ENCODE peak calls at places on chromosome 1, in ten cellular contexts. K, H, P, G, U, Y, T, D, X and B are unnamed samples.

GRCh38 chr1:244391761-244392160 is 59.9 kb downstream of the ADSS2 start:
- DNase-seq in K (no peak), H (no peak), P (no peak), G (no peak), U (no peak), Y (no peak), T (no peak), D (no peak), X (no peak), B (no peak)

GRCh38 chr1:217360510-217360909 is 270.4 kb downstream of the GPATCH2 start:
- DNase-seq in K (no peak), H (no peak), P (no peak), G (no peak), U (no peak), Y (no peak), T (no peak), D (no peak), X (no peak), B (peak)

GRCh38 chr1:10232213-10232612 is 21.8 kb downstream of the KIF1B start:
- DNase-seq in K (no peak), H (no peak), P (no peak), G (no peak), U (no peak), Y (no peak), T (no peak), D (no peak), X (no peak), B (no peak)

GRCh38 chr1:244836135-244836521 is 670 bp downstream of the COX20 start:
- DNase-seq in K (no peak), H (no peak), P (no peak), G (peak), U (no peak), Y (no peak), T (peak), D (no peak), X (no peak), B (no peak)

GRCh38 chr1:178870944-178871343 is at the start of gene ANGPTL1:
- DNase-seq in K (no peak), H (no peak), P (no peak), G (peak), U (no peak), Y (no peak), T (no peak), D (no peak), X (no peak), B (no peak)

GRCh38 chr1:48596036-48596435 is 124.0 kb upstream of the SPATA6 start:
- DNase-seq in K (no peak), H (no peak), P (no peak), G (peak), U (no peak), Y (no peak), T (no peak), D (no peak), X (no peak), B (no peak)

GRCh38 chr1:217333939-217334338 is 297.0 kb downstream of the GPATCH2 start:
- DNase-seq in K (no peak), H (peak), P (no peak), G (peak), U (peak), Y (no peak), T (peak), D (no peak), X (peak), B (no peak)

GRCh38 chr1:154999651-155000474 is 2.7 kb upstream of the ZBTB7B start:
- DNase-seq in K (no peak), H (no peak), P (no peak), G (peak), U (peak), Y (no peak), T (no peak), D (peak), X (peak), B (no peak)

GRCh38 chr1:234955107-234955731 is 173.4 kb downstream of the TOMM20 start:
- DNase-seq in K (peak), H (no peak), P (peak), G (no peak), U (peak), Y (no peak), T (peak), D (peak), X (no peak), B (no peak)

GRCh38 chr1:165942062-165942461 is 114.6 kb downstream of the UCK2 start:
- DNase-seq in K (no peak), H (no peak), P (no peak), G (no peak), U (no peak), Y (no peak), T (no peak), D (no peak), X (no peak), B (no peak)

GRCh38 chr1:27154469-27154990 is 395 bp downstream of the SLC9A1 start:
- DNase-seq in K (no peak), H (no peak), P (no peak), G (no peak), U (no peak), Y (no peak), T (no peak), D (no peak), X (no peak), B (no peak)

GRCh38 chr1:51699376-51699775 is 82.5 kb downstream of the OSBPL9 start:
- DNase-seq in K (no peak), H (no peak), P (no peak), G (no peak), U (no peak), Y (no peak), T (no peak), D (no peak), X (no peak), B (no peak)

GRCh38 chr1:84973493-84974334 is 23.2 kb downstream of the MCOLN2 start:
- DNase-seq in K (no peak), H (no peak), P (no peak), G (peak), U (no peak), Y (no peak), T (no peak), D (no peak), X (no peak), B (no peak)

GRCh38 chr1:19606817-19607706 is 37.0 kb upstream of the NBL1 start:
- DNase-seq in K (no peak), H (no peak), P (no peak), G (no peak), U (no peak), Y (no peak), T (no peak), D (no peak), X (no peak), B (no peak)

GRCh38 chr1:10768552-10768951 is 27.9 kb downstream of the CASZ1 start:
- DNase-seq in K (no peak), H (no peak), P (no peak), G (no peak), U (no peak), Y (no peak), T (no peak), D (no peak), X (no peak), B (no peak)

GRCh38 chr1:68979891-68980290 is 483.0 kb upstream of the DEPDC1 start:
- DNase-seq in K (no peak), H (no peak), P (no peak), G (no peak), U (no peak), Y (no peak), T (no peak), D (no peak), X (no peak), B (no peak)

GRCh38 chr1:153040950-153041631 is at the start of gene SPRR2D:
- DNase-seq in K (no peak), H (peak), P (no peak), G (no peak), U (no peak), Y (no peak), T (no peak), D (no peak), X (no peak), B (no peak)

GRCh38 chr1:25020851-25021585 is 90.9 kb upstream of the RUNX3 start:
- DNase-seq in K (no peak), H (no peak), P (no peak), G (no peak), U (no peak), Y (no peak), T (no peak), D (no peak), X (no peak), B (no peak)

GRCh38 chr1:88179943-88180342 is 504.1 kb upstream of the PKN2 start:
- DNase-seq in K (no peak), H (no peak), P (no peak), G (no peak), U (no peak), Y (no peak), T (no peak), D (no peak), X (no peak), B (no peak)

GRCh38 chr1:113761937-113762336 is 2.7 kb upstream of the PHTF1 start:
- DNase-seq in K (no peak), H (no peak), P (no peak), G (no peak), U (no peak), Y (no peak), T (no peak), D (no peak), X (no peak), B (no peak)

GRCh38 chr1:113769599-113769970 is 10.3 kb upstream of the PHTF1 start:
- DNase-seq in K (no peak), H (no peak), P (no peak), G (no peak), U (no peak), Y (no peak), T (no peak), D (no peak), X (no peak), B (no peak)

GRCh38 chr1:113768916-113769598 is 9.8 kb upstream of the PHTF1 start:
- DNase-seq in K (no peak), H (no peak), P (no peak), G (peak), U (no peak), Y (no peak), T (no peak), D (no peak), X (no peak), B (no peak)

GRCh38 chr1:113763651-113764050 is 4.4 kb upstream of the PHTF1 start:
- DNase-seq in K (no peak), H (no peak), P (no peak), G (no peak), U (no peak), Y (no peak), T (no peak), D (no peak), X (no peak), B (no peak)

DNA sequence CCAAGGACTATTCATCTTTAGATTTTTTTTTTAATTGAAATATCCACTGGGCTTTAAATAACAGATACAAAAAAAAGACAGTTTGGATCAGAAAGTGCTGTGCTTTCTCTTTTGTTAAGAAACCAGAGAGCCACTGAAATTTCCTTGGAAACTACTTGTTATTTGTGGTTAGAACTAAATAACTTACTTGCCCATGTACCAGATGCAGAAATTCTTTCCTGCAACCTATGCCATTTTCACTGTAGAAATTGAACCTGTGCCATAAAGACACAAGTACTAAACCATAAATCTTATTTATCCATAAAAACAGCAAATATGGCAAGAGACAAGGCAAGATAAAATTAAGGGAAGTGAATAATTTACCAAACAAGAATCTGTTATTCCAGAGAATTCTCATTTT is 6.0 kb upstream of the PHTF1 start:
- DNase-seq in K (no peak), H (no peak), P (no peak), G (no peak), U (no peak), Y (no peak), T (no peak), D (no peak), X (no peak), B (no peak)
- TF ChIP-seq POLR2AphosphoS5 in K (no peak), H (no peak), P (no peak), G (no peak), U (no peak), Y (no peak), T (no peak), D (no peak), X (no peak), B (no peak)

GRCh38 chr1:230130172-230130944 is 63.3 kb downstream of the GALNT2 start:
- DNase-seq in K (no peak), H (no peak), P (peak), G (no peak), U (no peak), Y (no peak), T (no peak), D (no peak), X (no peak), B (no peak)
- H3K27ac ChIP-seq in K (no peak), H (no peak), P (no peak), G (no peak), U (no peak), Y (no peak), T (no peak), D (no peak), X (no peak), B (no peak)

DNA sequence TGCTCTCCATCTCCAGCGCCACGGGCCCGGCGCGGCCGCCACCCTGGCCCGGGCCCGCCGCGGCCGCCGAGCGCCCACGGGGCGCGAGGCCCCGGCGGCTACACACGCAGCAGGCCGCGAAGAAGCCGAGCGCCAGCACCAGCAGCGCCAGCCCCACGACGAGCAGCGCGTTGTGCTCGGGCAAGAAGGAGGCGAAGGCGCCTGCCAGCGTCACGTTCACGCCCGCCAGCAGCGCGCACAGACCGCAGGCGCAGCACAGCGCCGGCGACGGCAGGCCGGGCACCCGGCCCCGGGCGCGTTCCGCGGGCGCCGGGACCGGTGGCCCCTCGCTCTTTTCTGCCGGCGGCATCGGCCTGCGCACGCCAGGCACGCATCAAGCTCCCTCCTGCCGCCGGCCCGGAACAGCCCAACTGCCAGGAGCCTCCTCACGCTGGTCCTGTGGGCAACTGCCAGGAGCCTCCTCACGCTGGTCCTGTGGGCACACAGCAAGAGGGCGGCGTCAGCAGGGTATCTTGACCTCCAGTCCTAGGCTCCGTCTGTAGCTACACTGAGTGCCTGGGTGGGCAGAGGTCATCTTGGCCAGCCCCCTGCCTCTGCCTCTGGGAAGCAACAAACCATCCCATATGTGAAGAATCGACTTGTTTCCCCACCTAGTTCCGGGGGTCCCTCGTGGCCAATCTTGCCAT is 18.1 kb downstream of the KNCN start:
- DNase-seq in K (no peak), H (no peak), P (no peak), G (peak), U (peak), Y (no peak), T (peak), D (no peak), X (no peak), B (no peak)
- TF ChIP-seq POLR2AphosphoS5 in K (no peak), H (no peak), P (no peak), G (no peak), U (no peak), Y (no peak), T (no peak), D (no peak), X (no peak), B (no peak)

DNA sequence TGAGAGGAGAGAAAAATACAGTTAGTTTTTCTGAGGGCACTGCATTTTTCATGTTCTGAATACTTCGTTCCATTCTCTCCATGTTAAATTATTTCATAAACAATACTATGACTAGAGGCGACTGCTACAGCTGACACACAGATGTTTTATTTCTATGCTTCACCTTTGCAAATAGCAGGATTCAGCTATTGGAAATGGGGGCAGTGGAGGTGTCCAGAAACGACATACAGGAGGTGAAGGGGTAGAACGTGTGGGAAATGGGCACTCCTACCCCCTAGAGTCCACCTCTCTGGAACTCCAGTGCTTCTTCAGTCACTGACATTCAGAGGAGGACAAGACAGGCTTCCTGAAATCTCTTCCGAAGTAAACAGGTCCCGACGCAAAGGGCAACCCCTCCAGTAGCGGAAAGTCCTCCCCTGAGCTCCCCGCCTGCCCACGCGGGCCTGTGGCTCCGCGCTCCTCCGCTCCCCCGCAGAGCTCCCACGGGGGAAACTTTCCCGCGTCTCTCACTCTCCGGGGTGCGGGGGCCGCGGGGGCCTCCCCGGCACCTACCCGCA is 481 bp downstream of the DPYD start:
- DNase-seq in K (no peak), H (no peak), P (peak), G (peak), U (no peak), Y (no peak), T (peak), D (no peak), X (no peak), B (no peak)
- H3K27ac ChIP-seq in K (peak), H (peak), P (peak), G (no peak), U (peak), Y (peak), T (peak), D (peak), X (no peak), B (peak)

DNA sequence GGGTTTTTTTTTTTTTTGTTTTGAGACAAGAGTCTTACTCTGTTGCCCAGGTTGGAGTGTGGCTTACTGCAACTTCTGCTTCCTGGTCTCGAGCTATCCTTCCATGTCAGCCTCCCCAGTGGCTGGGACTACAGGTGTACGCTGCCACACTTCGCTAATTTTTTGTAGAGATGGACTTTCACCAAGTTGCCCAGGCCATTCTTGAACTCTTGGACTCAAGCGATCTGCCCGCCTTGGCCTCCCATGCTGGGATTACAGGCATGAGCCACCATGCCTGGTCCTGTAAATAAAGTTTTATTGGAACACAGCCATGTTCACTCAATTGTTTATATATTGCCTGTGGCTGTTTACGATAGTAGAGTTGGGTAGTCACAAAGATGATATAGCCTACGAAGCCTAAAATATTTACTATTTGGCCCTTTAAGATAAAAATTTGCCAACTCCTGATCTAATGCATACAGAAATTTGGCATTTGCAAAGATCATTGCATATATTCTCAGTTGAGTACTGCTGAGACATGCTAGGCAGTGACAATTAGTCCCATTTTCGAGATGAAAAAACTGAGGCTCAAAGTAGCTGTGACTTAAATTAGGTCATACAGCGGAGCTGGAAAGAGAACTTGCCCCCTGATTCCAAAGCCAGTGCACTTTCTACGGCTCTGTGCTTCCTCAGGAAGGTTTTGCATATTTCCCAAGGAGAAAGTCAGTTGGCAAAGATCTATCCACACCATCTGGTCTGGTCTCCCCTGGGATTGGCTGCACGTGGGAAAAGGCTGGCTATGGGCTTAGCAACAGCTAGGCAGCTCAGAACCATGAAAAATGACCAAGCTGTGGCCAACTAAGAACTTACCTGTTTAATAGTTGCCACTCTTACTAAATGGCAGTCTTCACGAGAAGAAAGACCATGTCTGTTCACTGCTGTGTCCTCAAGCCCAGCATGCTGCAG is 19.4 kb downstream of the MECR start:
- DNase-seq in K (no peak), H (no peak), P (no peak), G (no peak), U (no peak), Y (no peak), T (no peak), D (no peak), X (no peak), B (no peak)
- TF ChIP-seq POLR2AphosphoS5 in K (no peak), H (no peak), P (no peak), G (no peak), U (no peak), Y (no peak), T (no peak), D (no peak), X (no peak), B (no peak)

DNA sequence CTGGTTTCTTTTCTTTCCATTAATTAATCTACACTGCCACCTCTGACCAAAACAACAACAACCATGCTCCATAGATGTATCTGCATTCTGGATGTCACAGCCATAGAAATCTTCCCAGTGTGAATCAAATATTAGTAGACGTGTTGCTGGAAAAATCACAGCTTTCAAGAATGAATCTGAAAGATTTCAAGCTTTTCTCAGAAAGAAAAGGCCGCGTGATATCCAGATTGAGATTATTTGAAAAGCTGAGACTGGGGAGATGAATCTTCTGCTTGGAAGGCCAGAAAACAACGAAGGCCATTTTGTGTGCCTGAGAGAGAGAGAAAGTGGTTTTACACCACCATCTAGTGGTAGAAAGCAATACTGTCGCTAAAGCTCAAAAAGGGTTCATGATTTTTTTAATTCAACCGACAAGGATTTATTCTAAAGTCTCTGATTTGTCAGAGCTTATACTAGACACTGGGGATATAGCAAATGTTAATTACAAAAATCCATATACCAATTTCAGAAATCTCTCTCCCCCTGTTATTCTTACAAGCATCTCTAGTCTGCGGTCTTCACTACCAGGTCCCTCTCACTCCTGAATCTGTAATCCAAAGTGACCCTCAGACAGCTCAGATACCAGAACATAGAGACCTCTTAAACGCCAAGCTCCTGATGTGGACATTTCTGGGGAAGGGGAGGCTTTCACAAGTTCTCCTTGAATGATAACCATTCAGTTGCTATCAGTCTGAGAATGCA is 87.5 kb upstream of the SGIP1 start:
- DNase-seq in K (no peak), H (peak), P (no peak), G (peak), U (no peak), Y (no peak), T (peak), D (no peak), X (peak), B (no peak)
- H3K27ac ChIP-seq in K (no peak), H (no peak), P (peak), G (no peak), U (peak), Y (no peak), T (peak), D (peak), X (no peak), B (no peak)